ENCODE peak calls at places on chromosomes 4 and X, in eight cellular contexts. K is left ventricle myocardium inferior; E is cardiac fibroblast; R is suprapubic skin; O is sciatic nerve; T is Calu3; G is activated T-helper 9 cell treated with anti-CD3 and anti-CD28 coated beads, Interleukin-2, amount 50 U/mL, for 16 hours; A is stimulated activated naive CD4-positive, alpha-beta T cell. W is an unnamed sample.

GRCh38 chrX:37796805-37797204 is 16.9 kb downstream of the CYBB start:
- DNase-seq in K (peak), E (no peak), R (no peak), O (no peak), T (peak), G (no peak), A (no peak), W (no peak)

GRCh38 chr4:1752284-1753041 is 31.1 kb downstream of the TACC3 start:
- DNase-seq in K (no peak), E (peak), R (no peak), O (no peak), T (peak), G (no peak), A (no peak), W (no peak)

GRCh38 chrX:141791856-141792255 is 46.3 kb upstream of the MAGEC3 start:
- DNase-seq in K (no peak), E (no peak), R (no peak), O (no peak), T (no peak), G (no peak), A (no peak), W (no peak)

GRCh38 chr4:8192748-8193738 is 6.0 kb upstream of the SH3TC1 start:
- DNase-seq in K (peak), E (peak), R (no peak), O (no peak), T (peak), G (no peak), A (peak), W (peak)

GRCh38 chr4:1039493-1040343 is 28.3 kb downstream of the FGFRL1 start:
- DNase-seq in K (no peak), E (peak), R (no peak), O (no peak), T (peak), G (no peak), A (no peak), W (no peak)

GRCh38 chr4:71411976-71412375 is 73.2 kb downstream of the SLC4A4 start:
- DNase-seq in K (no peak), E (peak), R (no peak), O (no peak), T (no peak), G (no peak), A (no peak), W (no peak)

GRCh38 chr4:82748781-82749504 is 49.7 kb downstream of the SCD5 start:
- DNase-seq in K (no peak), E (peak), R (no peak), O (no peak), T (no peak), G (no peak), A (no peak), W (peak)

GRCh38 chr4:95190751-95191436 is 357.9 kb downstream of the UNC5C start:
- DNase-seq in K (no peak), E (no peak), R (no peak), O (no peak), T (no peak), G (no peak), A (no peak), W (no peak)

GRCh38 chrX:123489011-123489410 is 243.8 kb downstream of the THOC2 start:
- DNase-seq in K (no peak), E (peak), R (no peak), O (no peak), T (no peak), G (no peak), A (no peak), W (no peak)

GRCh38 chrX:68826113-68826980 is 2.5 kb upstream of the EFNB1 start:
- DNase-seq in K (no peak), E (peak), R (no peak), O (peak), T (no peak), G (no peak), A (no peak), W (no peak)

GRCh38 chr4:45370370-45370769 is 644.0 kb upstream of the GNPDA2 start:
- DNase-seq in K (no peak), E (no peak), R (no peak), O (no peak), T (no peak), G (no peak), A (no peak), W (no peak)

GRCh38 chr4:4532371-4532770 is 9.5 kb downstream of the STX18 start:
- DNase-seq in K (no peak), E (no peak), R (no peak), O (no peak), T (no peak), G (no peak), A (no peak), W (no peak)